ENCODE peak calls at places on chromosomes 5 and 9, in ten cellular contexts. B, N, S, A, W, J, E, F, Q and Y are unnamed samples.

GRCh38 chr9:82466616-82467251 is 478.2 kb downstream of the SPATA31D1 start:
- DNase-seq in B (no peak), N (no peak), S (peak; percentile 26), A (no peak), W (peak; percentile 4), J (no peak), E (peak; percentile 42), F (peak; percentile 25), Q (no peak), Y (no peak)

GRCh38 chr9:109349431-109349846 is 28.6 kb upstream of the EPB41L4B start:
- DNase-seq in B (no peak), N (peak; percentile 89), S (peak; percentile 79), A (peak; percentile 53), W (peak; percentile 89), J (peak; percentile 39), E (no peak), F (no peak), Q (no peak), Y (no peak)

GRCh38 chr9:117290809-117291208 is 124.0 kb downstream of the ASTN2 start:
- DNase-seq in B (no peak), N (no peak), S (no peak), A (no peak), W (peak; percentile 4), J (no peak), E (no peak), F (no peak), Q (no peak), Y (no peak)

GRCh38 chr5:171757853-171758535 is 27.6 kb upstream of the SMIM23 start:
- DNase-seq in B (no peak), N (peak; percentile 96), S (peak; percentile 94), A (peak; percentile 88), W (peak; percentile 99), J (no peak), E (no peak), F (no peak), Q (no peak), Y (no peak)

GRCh38 chr5:32713396-32714381 is 2.6 kb downstream of the NPR3 start:
- DNase-seq in B (peak; percentile 34), N (peak; percentile 53), S (peak; percentile 85), A (peak; percentile 39), W (peak; percentile 57), J (peak; percentile 45), E (no peak), F (peak; percentile 22), Q (peak; percentile 77), Y (peak; percentile 28)

GRCh38 chr5:56712895-56713565 is 102.3 kb upstream of the MAP3K1 start:
- DNase-seq in B (no peak), N (no peak), S (no peak), A (no peak), W (no peak), J (no peak), E (peak; percentile 24), F (no peak), Q (no peak), Y (no peak)

GRCh38 chr9:87085521-87085920 is 138.2 kb upstream of the GAS1 start:
- DNase-seq in B (no peak), N (no peak), S (no peak), A (no peak), W (no peak), J (no peak), E (no peak), F (no peak), Q (no peak), Y (no peak)

GRCh38 chr5:54632131-54632551 is 114.6 kb downstream of the SNX18 start:
- DNase-seq in B (no peak), N (no peak), S (no peak), A (no peak), W (no peak), J (no peak), E (no peak), F (no peak), Q (peak; percentile 66), Y (no peak)

GRCh38 chr5:88729476-88730182 is 153.4 kb downstream of the MEF2C start:
- DNase-seq in B (no peak), N (peak; percentile 85), S (peak; percentile 77), A (peak; percentile 62), W (peak; percentile 78), J (peak; percentile 78), E (peak; percentile 57), F (peak; percentile 63), Q (no peak), Y (no peak)

GRCh38 chr5:16520806-16521205 is 55.2 kb upstream of the ZNF622 start:
- DNase-seq in B (no peak), N (no peak), S (no peak), A (no peak), W (no peak), J (no peak), E (no peak), F (no peak), Q (no peak), Y (no peak)

GRCh38 chr5:3856036-3856435 is 260.4 kb downstream of the IRX1 start:
- DNase-seq in B (no peak), N (no peak), S (peak; percentile 86), A (no peak), W (no peak), J (no peak), E (no peak), F (no peak), Q (no peak), Y (no peak)

GRCh38 chr9:15250013-15250412 is 57.0 kb downstream of the TTC39B start:
- DNase-seq in B (no peak), N (no peak), S (no peak), A (no peak), W (no peak), J (no peak), E (no peak), F (no peak), Q (no peak), Y (no peak)

GRCh38 chr5:40916213-40916612 is 6.9 kb downstream of the C7 start:
- DNase-seq in B (no peak), N (no peak), S (no peak), A (no peak), W (no peak), J (no peak), E (no peak), F (no peak), Q (no peak), Y (no peak)

GRCh38 chr5:122392844-122393243 is 80.8 kb downstream of the SNCAIP start:
- DNase-seq in B (no peak), N (peak; percentile 95), S (no peak), A (peak; percentile 32), W (peak; percentile 75), J (no peak), E (no peak), F (no peak), Q (no peak), Y (no peak)

DNA sequence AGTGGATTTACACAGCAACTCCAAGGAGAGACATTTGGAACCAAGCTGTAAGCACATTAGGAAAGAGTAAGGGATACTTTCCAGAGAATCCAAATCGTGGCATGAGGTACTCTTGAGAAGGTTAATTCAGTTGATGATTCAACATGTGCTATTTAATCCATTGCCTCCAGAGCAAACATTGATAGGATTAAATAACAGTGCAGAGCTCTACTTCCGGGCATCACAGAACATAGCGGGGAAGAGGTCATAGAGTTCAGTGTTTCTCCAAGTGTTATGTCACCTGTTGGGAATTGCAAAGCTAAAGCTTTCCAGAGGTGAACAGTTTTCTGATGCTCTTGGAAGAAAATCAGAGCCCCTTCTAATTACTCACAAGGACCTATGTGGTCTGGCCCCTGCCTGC is 127.5 kb downstream of the PPP2R2B start:
- DNase-seq in B (no peak), N (no peak), S (peak; percentile 5), A (no peak), W (no peak), J (no peak), E (no peak), F (no peak), Q (no peak), Y (no peak)
- TF ChIP-seq CTCF in B (no peak), N (no peak), S (no peak), A (no peak), W (no peak), J (no peak), E (no peak), F (no peak), Q (no peak), Y (no peak)

GRCh38 chr5:96699186-96699820 is 37.1 kb downstream of the CAST start:
- DNase-seq in B (no peak), N (no peak), S (peak; percentile 24), A (peak; percentile 31), W (peak; percentile 49), J (no peak), E (no peak), F (no peak), Q (no peak), Y (no peak)
- TF ChIP-seq CTCF in B (no peak), N (no peak), S (no peak), A (no peak), W (no peak), J (no peak), E (no peak), F (no peak), Q (no peak), Y (no peak)

DNA sequence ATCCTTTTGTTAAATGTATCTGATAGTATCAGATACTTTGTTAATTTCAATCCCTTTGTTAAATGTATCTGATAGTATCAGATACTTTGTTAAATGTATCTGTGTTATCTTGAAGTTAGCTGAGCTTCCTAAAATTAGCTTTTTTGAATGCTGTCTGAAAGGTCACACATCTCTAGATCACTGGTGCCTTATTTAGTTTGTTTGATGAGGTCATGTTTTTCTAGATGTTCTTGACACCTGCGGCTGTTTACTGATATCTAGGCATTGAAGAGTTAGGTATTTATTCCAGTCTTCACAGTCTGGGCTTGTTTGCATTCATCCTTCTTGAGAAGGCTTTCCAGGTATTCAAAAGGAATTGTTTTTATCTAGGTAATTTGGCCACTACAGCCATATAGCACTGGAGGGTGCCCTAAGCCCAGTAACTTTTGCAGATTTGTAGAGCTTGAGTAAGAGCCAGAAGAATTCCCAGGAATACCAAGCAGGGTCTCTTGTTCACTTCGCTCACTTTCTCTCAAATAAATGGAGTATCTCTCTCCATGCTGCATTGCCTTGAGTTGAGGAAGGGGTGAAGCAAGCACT is 435.4 kb upstream of the GRAMD2B start:
- DNase-seq in B (no peak), N (no peak), S (no peak), A (no peak), W (no peak), J (no peak), E (no peak), F (no peak), Q (no peak), Y (no peak)
- TF ChIP-seq CTCF in B (no peak), N (no peak), S (no peak), A (no peak), W (no peak), J (no peak), E (peak; percentile 17), F (no peak), Q (no peak), Y (no peak)

DNA sequence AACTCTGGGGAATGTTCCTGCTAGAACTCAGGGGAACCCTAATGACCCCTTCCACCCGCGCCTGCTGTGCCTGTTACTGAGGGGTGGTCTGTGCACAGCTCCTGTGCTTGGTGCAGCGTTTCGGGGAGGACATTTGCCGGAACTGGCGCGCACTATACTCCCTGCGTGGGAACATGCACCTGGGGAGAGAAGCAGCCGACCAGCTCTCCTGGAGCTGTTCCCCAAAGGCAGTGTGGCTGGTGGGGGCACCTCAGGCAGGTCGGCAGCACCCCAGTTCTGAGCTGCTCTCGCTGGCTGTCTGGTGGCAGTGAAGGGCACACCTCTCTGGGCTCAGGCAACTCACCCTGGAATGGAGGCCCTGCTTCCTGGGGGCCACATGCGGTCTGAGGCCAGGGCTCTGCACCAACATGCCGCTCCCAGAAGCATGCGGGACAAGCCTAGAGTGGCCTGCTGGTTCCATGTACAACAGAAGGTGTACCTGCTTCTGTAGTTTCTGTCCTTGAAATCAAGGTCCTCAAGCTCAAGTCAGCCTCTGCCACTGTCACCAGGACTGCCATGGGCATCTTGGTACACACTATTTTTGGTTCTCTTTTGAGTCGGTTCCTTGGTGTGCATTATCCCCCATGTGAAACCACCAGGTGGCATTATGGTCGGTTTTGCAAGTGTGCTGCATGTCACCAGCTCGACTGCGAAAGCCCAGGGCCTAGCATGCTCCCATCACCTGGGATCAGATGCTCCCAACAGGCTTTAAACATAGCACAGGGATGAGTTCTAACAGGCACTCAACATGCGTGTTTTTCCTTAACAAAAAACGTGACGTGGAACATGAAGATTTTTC is 7.8 kb upstream of the MRNIP start:
- DNase-seq in B (peak; percentile 68), N (no peak), S (peak; percentile 22), A (no peak), W (no peak), J (no peak), E (peak; percentile 40), F (no peak), Q (peak; percentile 60), Y (peak; percentile 71)
- TF ChIP-seq CTCF in B (peak; percentile 10), N (no peak), S (peak; percentile 20), A (no peak), W (no peak), J (no peak), E (peak; percentile 41), F (no peak), Q (no peak), Y (peak; percentile 34)